ENCODE peak calls at places on chromosomes 3 and 15, in four cellular contexts. One of them, this sample, is unnamed.

GRCh38 chr3:157082305-157082981 is 77.5 kb downstream of the CCNL1 start:
- DNase-seq in fibroblast of lung: peak; percentile 84
- DNase-seq in hepatocyte: peak; percentile 46
- DNase-seq in endothelial cell of umbilical vein: no peak
- DNase-seq in this sample: no peak

GRCh38 chr15:69415381-69415780 is 1.2 kb downstream of the KIF23 start:
- DNase-seq in fibroblast of lung: peak; percentile 43
- DNase-seq in hepatocyte: no peak
- DNase-seq in endothelial cell of umbilical vein: peak; percentile 8
- DNase-seq in this sample: peak; percentile 30

GRCh38 chr3:152087153-152087552 is 181.6 kb upstream of the MBNL1 start:
- DNase-seq in fibroblast of lung: no peak
- DNase-seq in hepatocyte: no peak
- DNase-seq in endothelial cell of umbilical vein: no peak
- DNase-seq in this sample: no peak

GRCh38 chr3:196782496-196782895 is 42.8 kb downstream of the PAK2 start:
- DNase-seq in fibroblast of lung: no peak
- DNase-seq in hepatocyte: no peak
- DNase-seq in endothelial cell of umbilical vein: no peak
- DNase-seq in this sample: no peak

GRCh38 chr3:484302-484701 is 287.7 kb downstream of the CHL1 start:
- DNase-seq in fibroblast of lung: no peak
- DNase-seq in hepatocyte: no peak
- DNase-seq in endothelial cell of umbilical vein: no peak
- DNase-seq in this sample: no peak

GRCh38 chr3:105616374-105616915 is 249.7 kb downstream of the ALCAM start:
- DNase-seq in fibroblast of lung: no peak
- DNase-seq in hepatocyte: no peak
- DNase-seq in endothelial cell of umbilical vein: no peak
- DNase-seq in this sample: no peak

GRCh38 chr3:115885621-115886020 is 262.3 kb downstream of the GAP43 start:
- DNase-seq in fibroblast of lung: peak; percentile 37
- DNase-seq in hepatocyte: peak; percentile 18
- DNase-seq in endothelial cell of umbilical vein: no peak
- DNase-seq in this sample: no peak

GRCh38 chr3:37967252-37967881 is 23.2 kb upstream of the VILL start:
- DNase-seq in fibroblast of lung: peak; percentile 73
- DNase-seq in hepatocyte: peak; percentile 79
- DNase-seq in endothelial cell of umbilical vein: peak; percentile 65
- DNase-seq in this sample: peak; percentile 75

GRCh38 chr3:45218578-45219390 is 7.3 kb downstream of the TMEM158 start:
- DNase-seq in fibroblast of lung: peak; percentile 70
- DNase-seq in hepatocyte: no peak
- DNase-seq in endothelial cell of umbilical vein: no peak
- DNase-seq in this sample: no peak

GRCh38 chr3:189629803-189630455 is 1.3 kb upstream of the TP63 start:
- DNase-seq in fibroblast of lung: peak; percentile 9
- DNase-seq in hepatocyte: no peak
- DNase-seq in endothelial cell of umbilical vein: no peak
- DNase-seq in this sample: no peak

GRCh38 chr15:64938192-64938591 is 26.5 kb downstream of the ANKDD1A start:
- DNase-seq in fibroblast of lung: no peak
- DNase-seq in hepatocyte: no peak
- DNase-seq in endothelial cell of umbilical vein: peak; percentile 23
- DNase-seq in this sample: peak; percentile 22

GRCh38 chr15:31554261-31554660 is 227.6 kb downstream of the KLF13 start:
- DNase-seq in fibroblast of lung: peak; percentile 89
- DNase-seq in hepatocyte: no peak
- DNase-seq in endothelial cell of umbilical vein: peak; percentile 80
- DNase-seq in this sample: no peak

GRCh38 chr3:188092648-188093047 is 61.3 kb upstream of the LPP start:
- DNase-seq in fibroblast of lung: peak; percentile 43
- DNase-seq in hepatocyte: no peak
- DNase-seq in endothelial cell of umbilical vein: no peak
- DNase-seq in this sample: peak; percentile 90

GRCh38 chr3:114650808-114651207 is 357.0 kb downstream of the TIGIT start:
- DNase-seq in fibroblast of lung: peak; percentile 59
- DNase-seq in hepatocyte: no peak
- DNase-seq in endothelial cell of umbilical vein: peak; percentile 30
- DNase-seq in this sample: no peak

GRCh38 chr3:114499986-114500385 is 206.2 kb downstream of the TIGIT start:
- DNase-seq in fibroblast of lung: peak; percentile 38
- DNase-seq in hepatocyte: no peak
- DNase-seq in endothelial cell of umbilical vein: no peak
- DNase-seq in this sample: no peak

GRCh38 chr3:187367561-187368103 is 553 bp upstream of the RTP4 start:
- DNase-seq in fibroblast of lung: no peak
- DNase-seq in hepatocyte: no peak
- DNase-seq in endothelial cell of umbilical vein: no peak
- DNase-seq in this sample: no peak

GRCh38 chr15:31360158-31360561 is 33.5 kb downstream of the KLF13 start:
- DNase-seq in fibroblast of lung: no peak
- DNase-seq in hepatocyte: no peak
- DNase-seq in endothelial cell of umbilical vein: no peak
- DNase-seq in this sample: no peak

GRCh38 chr15:95922431-95922830 is 408.1 kb upstream of the NR2F2 start:
- DNase-seq in fibroblast of lung: no peak
- DNase-seq in hepatocyte: no peak
- DNase-seq in endothelial cell of umbilical vein: no peak
- DNase-seq in this sample: no peak

GRCh38 chr3:170737763-170738162 is 132.2 kb downstream of the RPL22L1 start:
- DNase-seq in fibroblast of lung: no peak
- DNase-seq in hepatocyte: no peak
- DNase-seq in endothelial cell of umbilical vein: no peak
- DNase-seq in this sample: no peak

GRCh38 chr15:98103570-98103969 is 143.1 kb downstream of the ARRDC4 start:
- DNase-seq in fibroblast of lung: no peak
- DNase-seq in hepatocyte: no peak
- DNase-seq in endothelial cell of umbilical vein: no peak
- DNase-seq in this sample: no peak

GRCh38 chr3:14266361-14266760 is 87.7 kb downstream of the LSM3 start:
- DNase-seq in fibroblast of lung: peak; percentile 75
- DNase-seq in hepatocyte: peak; percentile 58
- DNase-seq in endothelial cell of umbilical vein: no peak
- DNase-seq in this sample: no peak

GRCh38 chr3:72176537-72177041 is 391.6 kb upstream of the PROK2 start:
- DNase-seq in fibroblast of lung: no peak
- DNase-seq in hepatocyte: no peak
- DNase-seq in endothelial cell of umbilical vein: no peak
- DNase-seq in this sample: peak; percentile 90

GRCh38 chr15:41417812-41418211 is 917 bp downstream of the RTF1 start:
- DNase-seq in fibroblast of lung: peak; percentile 25
- DNase-seq in hepatocyte: peak; percentile 24
- DNase-seq in endothelial cell of umbilical vein: no peak
- DNase-seq in this sample: peak; percentile 23

GRCh38 chr15:36645106-36645505 is 65.7 kb downstream of the CDIN1 start:
- DNase-seq in fibroblast of lung: peak; percentile 21
- DNase-seq in hepatocyte: no peak
- DNase-seq in endothelial cell of umbilical vein: peak; percentile 29
- DNase-seq in this sample: no peak
- TF ChIP-seq CTCF in fibroblast of lung: no peak
- TF ChIP-seq CTCF in hepatocyte: peak; percentile 30
- TF ChIP-seq CTCF in endothelial cell of umbilical vein: no peak
- TF ChIP-seq CTCF in this sample: peak; percentile 34

GRCh38 chr3:184603156-184604030 is 41.8 kb downstream of the EPHB3 start:
- DNase-seq in fibroblast of lung: no peak
- DNase-seq in hepatocyte: no peak
- DNase-seq in endothelial cell of umbilical vein: no peak
- DNase-seq in this sample: no peak
- H2AFZ ChIP-seq in fibroblast of lung: no peak overlapping the region
- H2AFZ ChIP-seq in hepatocyte: peak overlapping the region; percentile 67
- H2AFZ ChIP-seq in endothelial cell of umbilical vein: no peak overlapping the region
- H2AFZ ChIP-seq in this sample: no peak overlapping the region

DNA sequence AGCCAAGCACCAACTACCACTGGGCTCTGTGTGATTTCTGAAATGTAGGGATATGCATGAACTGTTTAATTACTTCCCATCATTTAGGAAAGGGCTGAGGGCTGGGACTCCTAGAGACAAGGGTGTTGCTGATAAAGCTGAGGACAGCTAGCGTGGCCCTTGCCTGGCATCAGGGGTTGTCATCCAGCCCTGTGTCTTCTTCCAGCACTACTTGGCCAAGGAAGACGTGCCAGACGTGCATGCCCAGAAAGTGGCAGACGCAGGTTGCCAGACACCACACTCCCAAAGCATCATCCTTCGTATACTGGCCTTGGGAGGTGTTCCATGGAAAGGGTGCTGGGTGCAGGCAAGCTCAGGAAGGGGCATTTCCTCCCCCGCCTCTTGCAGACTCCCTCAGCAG is 64.8 kb downstream of the LRIG1 start:
- DNase-seq in fibroblast of lung: no peak
- DNase-seq in hepatocyte: no peak
- DNase-seq in endothelial cell of umbilical vein: no peak
- DNase-seq in this sample: no peak
- TF ChIP-seq CTCF in fibroblast of lung: no peak
- TF ChIP-seq CTCF in hepatocyte: no peak
- TF ChIP-seq CTCF in endothelial cell of umbilical vein: no peak
- TF ChIP-seq CTCF in this sample: no peak

GRCh38 chr3:49470714-49471420 is 800 bp downstream of the DAG1 start:
- DNase-seq in fibroblast of lung: peak; percentile 27
- DNase-seq in hepatocyte: no peak
- DNase-seq in endothelial cell of umbilical vein: no peak
- DNase-seq in this sample: peak; percentile 38
- H2AFZ ChIP-seq in fibroblast of lung: peak overlapping the region; percentile 12
- H2AFZ ChIP-seq in hepatocyte: peak overlapping the region; percentile 66
- H2AFZ ChIP-seq in endothelial cell of umbilical vein: peak overlapping the region; percentile 55
- H2AFZ ChIP-seq in this sample: peak overlapping the region; percentile 50

GRCh38 chr3:107239703-107240102 is 137.5 kb upstream of the CCDC54 start:
- DNase-seq in fibroblast of lung: no peak
- DNase-seq in hepatocyte: no peak
- DNase-seq in endothelial cell of umbilical vein: no peak
- DNase-seq in this sample: no peak

GRCh38 chr3:107238787-107239186 is 138.5 kb upstream of the CCDC54 start:
- DNase-seq in fibroblast of lung: no peak
- DNase-seq in hepatocyte: no peak
- DNase-seq in endothelial cell of umbilical vein: no peak
- DNase-seq in this sample: no peak

GRCh38 chr3:107242579-107242978 is 134.7 kb upstream of the CCDC54 start:
- DNase-seq in fibroblast of lung: no peak
- DNase-seq in hepatocyte: no peak
- DNase-seq in endothelial cell of umbilical vein: no peak
- DNase-seq in this sample: no peak

GRCh38 chr3:107240183-107241091 is 136.8 kb upstream of the CCDC54 start:
- DNase-seq in fibroblast of lung: peak; percentile 82
- DNase-seq in hepatocyte: peak; percentile 88
- DNase-seq in endothelial cell of umbilical vein: peak; percentile 75
- DNase-seq in this sample: peak; percentile 85

DNA sequence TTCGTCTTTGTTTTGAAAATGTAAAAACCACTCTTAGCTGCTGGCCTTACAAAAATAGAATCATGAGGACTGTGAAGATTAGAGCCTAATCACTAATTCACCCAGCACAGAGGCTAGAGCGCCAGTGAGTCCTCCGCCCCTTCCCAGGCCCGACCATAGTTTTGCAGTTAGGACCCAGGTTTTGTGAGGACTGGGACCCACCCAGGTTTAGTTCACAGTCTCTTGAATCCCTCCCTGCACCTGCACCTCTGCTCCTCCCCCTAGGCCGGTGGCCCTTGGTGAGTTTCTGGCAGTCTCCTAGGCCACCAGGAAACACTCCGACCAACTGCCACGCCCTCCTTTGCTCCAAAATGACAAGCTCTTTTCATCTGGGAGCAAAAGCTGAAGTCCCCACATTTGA is 136.0 kb upstream of the CCDC54 start:
- DNase-seq in fibroblast of lung: peak; percentile 33
- DNase-seq in hepatocyte: peak; percentile 25
- DNase-seq in endothelial cell of umbilical vein: no peak
- DNase-seq in this sample: peak; percentile 59
- TF ChIP-seq CTCF in fibroblast of lung: peak; percentile 21
- TF ChIP-seq CTCF in hepatocyte: no peak
- TF ChIP-seq CTCF in endothelial cell of umbilical vein: no peak
- TF ChIP-seq CTCF in this sample: no peak

GRCh38 chr3:178245385-178245778 is 290.9 kb upstream of the KCNMB2 start:
- DNase-seq in fibroblast of lung: peak; percentile 86
- DNase-seq in hepatocyte: no peak
- DNase-seq in endothelial cell of umbilical vein: no peak
- DNase-seq in this sample: no peak
- H2AFZ ChIP-seq in fibroblast of lung: no peak overlapping the region
- H2AFZ ChIP-seq in hepatocyte: peak overlapping the region; percentile 1
- H2AFZ ChIP-seq in endothelial cell of umbilical vein: no peak overlapping the region
- H2AFZ ChIP-seq in this sample: no peak overlapping the region

GRCh38 chr15:80816049-80816653 is 37.0 kb downstream of the CEMIP start:
- DNase-seq in fibroblast of lung: no peak
- DNase-seq in hepatocyte: no peak
- DNase-seq in endothelial cell of umbilical vein: no peak
- DNase-seq in this sample: no peak

GRCh38 chr15:80815076-80815475 is 35.9 kb downstream of the CEMIP start:
- DNase-seq in fibroblast of lung: no peak
- DNase-seq in hepatocyte: no peak
- DNase-seq in endothelial cell of umbilical vein: no peak
- DNase-seq in this sample: no peak

DNA sequence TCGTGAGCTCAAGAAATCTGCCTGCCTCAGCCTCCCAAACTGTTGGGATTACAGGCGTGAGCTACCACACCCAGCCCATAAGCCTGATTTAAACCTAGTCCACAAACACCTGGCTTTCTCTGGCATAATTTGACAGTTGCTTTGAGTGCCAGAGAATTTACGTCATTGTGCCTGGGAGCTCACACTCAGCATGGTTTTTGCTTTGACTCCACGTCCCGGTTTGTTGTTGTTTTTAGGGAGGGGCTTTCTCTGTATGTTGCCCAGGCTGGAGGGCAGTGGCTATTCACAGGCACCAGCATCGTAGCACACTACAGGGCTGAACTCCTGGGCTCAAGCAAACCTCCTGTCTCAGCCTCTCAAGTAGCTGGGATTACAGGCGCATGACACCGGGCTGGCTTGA is 32.6 kb downstream of the CEMIP start:
- DNase-seq in fibroblast of lung: no peak
- DNase-seq in hepatocyte: no peak
- DNase-seq in endothelial cell of umbilical vein: no peak
- DNase-seq in this sample: no peak
- TF ChIP-seq CTCF in fibroblast of lung: no peak
- TF ChIP-seq CTCF in hepatocyte: no peak
- TF ChIP-seq CTCF in endothelial cell of umbilical vein: no peak
- TF ChIP-seq CTCF in this sample: no peak

DNA sequence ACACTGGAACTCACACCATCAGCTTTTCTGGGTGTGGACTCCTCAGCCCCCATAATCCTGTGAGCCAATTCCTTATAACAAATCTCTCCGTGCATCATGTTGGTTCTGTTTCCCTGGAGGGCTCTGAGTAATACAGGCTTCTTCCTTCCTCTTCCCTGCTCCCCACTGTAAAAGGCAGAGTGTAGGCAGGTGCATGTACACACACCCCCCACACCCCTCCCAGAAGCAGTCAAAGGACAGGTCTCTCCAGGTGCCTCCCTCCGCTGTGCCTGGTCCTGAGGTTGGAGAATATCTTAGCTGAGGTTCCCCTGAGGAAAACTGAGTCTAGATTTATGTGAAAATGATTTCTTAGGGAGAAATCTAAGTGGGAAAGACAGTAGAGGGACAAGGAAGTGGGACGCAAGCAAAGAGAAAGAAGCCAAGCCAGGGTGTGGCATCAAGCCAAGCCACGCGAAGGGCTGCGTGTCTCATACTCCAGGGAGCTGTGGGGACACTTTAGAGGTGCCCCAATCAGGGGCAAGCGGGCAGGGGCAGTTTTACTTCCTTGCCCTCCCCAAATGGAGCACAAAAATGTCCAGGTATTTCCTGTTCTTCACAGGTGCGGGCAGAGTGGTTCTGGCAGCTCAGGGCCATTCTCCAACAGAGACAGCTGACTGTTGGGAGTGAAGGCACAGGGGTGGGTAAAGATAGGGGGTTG is 86.6 kb downstream of the HMG20A start:
- DNase-seq in fibroblast of lung: no peak
- DNase-seq in hepatocyte: no peak
- DNase-seq in endothelial cell of umbilical vein: peak; percentile 61
- DNase-seq in this sample: no peak
- H2AFZ ChIP-seq in fibroblast of lung: no peak overlapping the region
- H2AFZ ChIP-seq in hepatocyte: no peak overlapping the region
- H2AFZ ChIP-seq in endothelial cell of umbilical vein: peak overlapping the region; percentile 46
- H2AFZ ChIP-seq in this sample: peak overlapping the region; percentile 24